ENCODE peak calls at places on chromosomes 6 and 20, in four cellular contexts. One of them, this sample, is unnamed.

GRCh38 chr6:26312096-26312463 is 52.9 kb upstream of the BTN3A2 start:
- DNase-seq in adrenal gland: no peak
- DNase-seq in cardiac fibroblast: no peak
- DNase-seq in H9: no peak
- DNase-seq in this sample: no peak

GRCh38 chr20:741620-742019 is 26.7 kb downstream of the SLC52A3 start:
- DNase-seq in cardiac fibroblast: no peak
- DNase-seq in H9: no peak
- DNase-seq in adrenal gland: no peak
- DNase-seq in this sample: no peak

GRCh38 chr6:144033816-144034540 is 25.9 kb upstream of the PLAGL1 start:
- DNase-seq in adrenal gland: no peak
- DNase-seq in cardiac fibroblast: peak
- DNase-seq in H9: no peak
- DNase-seq in this sample: no peak

GRCh38 chr6:157813757-157814455 is 9.1 kb upstream of the SNX9 start:
- DNase-seq in adrenal gland: peak
- DNase-seq in cardiac fibroblast: peak
- DNase-seq in H9: no peak
- DNase-seq in this sample: no peak

GRCh38 chr20:56247954-56248782 is at the start of gene MC3R:
- DNase-seq in adrenal gland: peak
- DNase-seq in H9: peak
- DNase-seq in cardiac fibroblast: peak
- DNase-seq in this sample: peak

GRCh38 chr6:35470663-35471120 is 2.5 kb downstream of the RPL10A start:
- DNase-seq in H9: no peak
- DNase-seq in adrenal gland: no peak
- DNase-seq in cardiac fibroblast: no peak
- DNase-seq in this sample: no peak

GRCh38 chr6:135867332-135867731 is 15.8 kb downstream of the PDE7B start:
- DNase-seq in cardiac fibroblast: no peak
- DNase-seq in H9: no peak
- DNase-seq in adrenal gland: no peak
- DNase-seq in this sample: no peak

GRCh38 chr6:36094786-36095496 is 35.4 kb upstream of the MAPK13 start:
- DNase-seq in cardiac fibroblast: peak
- DNase-seq in H9: peak
- DNase-seq in adrenal gland: peak
- DNase-seq in this sample: peak

GRCh38 chr20:4132956-4133355 is 117.6 kb upstream of the RNF24 start:
- DNase-seq in cardiac fibroblast: no peak
- DNase-seq in adrenal gland: no peak
- DNase-seq in H9: no peak
- DNase-seq in this sample: no peak

GRCh38 chr20:55375920-55376319 is 629.4 kb downstream of the CBLN4 start:
- DNase-seq in adrenal gland: no peak
- DNase-seq in H9: peak
- DNase-seq in cardiac fibroblast: no peak
- DNase-seq in this sample: no peak

GRCh38 chr6:101784094-101784493 is 390.6 kb downstream of the GRIK2 start:
- DNase-seq in adrenal gland: no peak
- DNase-seq in H9: no peak
- DNase-seq in cardiac fibroblast: no peak
- DNase-seq in this sample: no peak

DNA sequence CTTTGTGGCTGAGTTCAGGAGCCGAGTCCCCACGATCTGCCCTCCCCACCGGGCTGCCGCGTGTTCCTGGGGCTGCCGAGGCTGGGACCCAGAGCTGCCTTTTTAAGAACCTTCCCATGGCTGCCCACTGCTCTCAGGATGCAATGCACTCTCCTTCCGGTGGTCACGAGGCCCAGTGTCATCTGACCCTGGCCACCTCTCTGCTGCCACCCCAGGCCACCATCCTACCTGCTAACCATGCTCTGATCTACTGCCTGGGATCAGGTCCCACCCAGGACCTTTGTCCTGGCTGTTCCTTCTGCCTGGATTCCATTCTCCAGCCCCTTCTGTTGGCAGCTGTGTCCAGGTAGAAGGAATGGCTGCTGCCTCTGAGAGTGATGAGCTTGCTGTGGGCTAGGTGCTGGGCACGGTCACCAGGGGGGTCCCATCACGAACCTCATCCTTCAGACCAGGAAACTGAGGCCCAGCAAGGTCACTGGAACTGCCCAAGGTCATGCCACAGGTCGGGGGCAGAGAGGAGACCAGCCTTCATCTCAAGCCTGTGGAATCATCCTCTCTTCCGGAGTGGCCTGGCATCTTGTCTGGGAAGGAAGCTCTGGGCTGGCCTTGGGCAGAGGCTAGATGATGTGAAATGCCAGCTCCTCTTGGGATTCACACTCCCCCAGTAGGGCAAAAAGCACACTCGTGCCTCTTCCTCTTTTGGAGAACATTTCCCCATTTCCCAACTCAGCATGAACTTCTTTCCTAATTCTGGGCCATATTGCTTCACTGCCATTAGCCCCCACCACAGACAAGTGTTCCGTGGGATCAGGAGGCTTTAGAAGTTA is 20.5 kb downstream of the PCK1 start:
- DNase-seq in adrenal gland: no peak
- DNase-seq in cardiac fibroblast: no peak
- DNase-seq in H9: no peak
- DNase-seq in this sample: no peak
- TF ChIP-seq CTCF in adrenal gland: no peak
- TF ChIP-seq CTCF in cardiac fibroblast: no peak
- TF ChIP-seq CTCF in H9: no peak
- TF ChIP-seq CTCF in this sample: no peak

DNA sequence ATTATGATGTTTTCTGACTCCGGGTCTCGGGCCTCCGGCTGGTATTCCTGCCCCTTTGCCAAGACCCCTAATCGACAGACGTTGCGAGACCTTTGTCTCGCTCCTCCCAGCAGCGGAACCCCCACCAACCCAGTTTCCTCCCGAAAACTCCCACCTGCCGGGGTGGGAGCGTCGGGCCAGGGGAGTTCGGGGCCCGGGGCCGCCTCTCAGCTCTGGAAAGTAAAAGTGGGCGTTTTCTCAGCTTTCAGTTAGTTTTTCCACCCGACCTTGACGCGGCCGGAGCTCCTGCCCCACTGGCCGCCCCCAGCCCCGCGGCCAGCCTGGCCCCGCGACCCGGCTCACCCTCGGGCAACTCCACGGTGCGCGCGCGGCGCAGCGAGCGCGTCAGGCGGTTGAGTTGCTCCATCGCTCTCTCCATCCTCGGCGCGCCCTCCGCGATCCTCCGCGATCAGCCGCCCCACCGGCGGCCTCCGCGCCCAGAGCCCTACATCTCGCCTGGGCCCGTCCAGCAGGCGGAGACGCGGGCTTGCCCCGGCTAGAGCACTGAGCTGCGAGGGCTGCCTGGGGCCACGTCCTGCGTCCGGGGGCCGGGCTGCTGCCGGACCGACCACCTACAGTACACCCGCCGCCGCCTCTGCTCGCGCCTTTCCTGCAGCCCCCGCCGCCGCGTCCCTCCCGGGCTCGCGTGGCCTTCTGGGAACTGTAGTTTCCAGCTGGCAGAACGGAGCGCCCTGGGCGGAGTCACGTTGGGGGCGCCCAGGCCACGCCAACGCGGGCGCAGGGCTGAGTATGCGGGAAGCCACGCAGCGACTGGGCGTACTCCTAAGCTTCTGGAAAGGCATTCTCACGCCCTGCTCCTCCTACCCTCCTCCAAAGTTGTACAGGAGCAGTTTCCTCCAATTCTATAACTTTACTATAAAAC is at the start of gene HACE1:
- DNase-seq in cardiac fibroblast: peak
- DNase-seq in H9: peak
- DNase-seq in adrenal gland: peak
- DNase-seq in this sample: peak
- TF ChIP-seq CTCF in cardiac fibroblast: no peak
- TF ChIP-seq CTCF in H9: peak
- TF ChIP-seq CTCF in adrenal gland: no peak
- TF ChIP-seq CTCF in this sample: no peak

GRCh38 chr20:54209216-54209813 is 1.4 kb downstream of the PFDN4 start:
- DNase-seq in H9: no peak
- DNase-seq in cardiac fibroblast: no peak
- DNase-seq in adrenal gland: no peak
- DNase-seq in this sample: no peak
- TF ChIP-seq CTCF in H9: no peak
- TF ChIP-seq CTCF in cardiac fibroblast: no peak
- TF ChIP-seq CTCF in adrenal gland: no peak
- TF ChIP-seq CTCF in this sample: no peak

GRCh38 chr6:132734694-132735236 is 20.9 kb upstream of the VNN1 start:
- DNase-seq in H9: no peak
- DNase-seq in cardiac fibroblast: peak
- DNase-seq in adrenal gland: no peak
- DNase-seq in this sample: no peak
- TF ChIP-seq CTCF in H9: peak
- TF ChIP-seq CTCF in cardiac fibroblast: peak
- TF ChIP-seq CTCF in adrenal gland: no peak
- TF ChIP-seq CTCF in this sample: peak

DNA sequence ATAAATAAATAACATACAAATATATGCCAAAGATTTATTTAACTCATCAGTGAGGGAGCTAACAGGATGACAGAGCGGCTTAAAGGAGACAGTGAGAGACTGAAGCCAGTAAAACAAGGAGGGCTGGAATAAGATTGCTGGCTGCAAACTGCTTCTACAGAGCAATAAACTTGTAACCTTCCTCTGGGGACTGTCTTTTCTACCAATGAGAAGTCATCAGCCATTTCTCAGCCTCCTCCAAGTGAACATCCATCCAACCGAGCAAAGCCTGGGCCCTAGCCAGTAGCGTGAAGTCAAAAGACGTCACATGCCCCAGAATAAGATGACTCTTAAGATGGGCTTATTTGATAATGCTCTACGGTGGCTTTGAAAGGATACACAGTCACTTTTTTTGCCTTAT is 42.5 kb downstream of the CPXM1 start:
- DNase-seq in H9: no peak
- DNase-seq in adrenal gland: no peak
- DNase-seq in cardiac fibroblast: no peak
- DNase-seq in this sample: peak
- TF ChIP-seq CTCF in H9: no peak
- TF ChIP-seq CTCF in adrenal gland: no peak
- TF ChIP-seq CTCF in cardiac fibroblast: no peak
- TF ChIP-seq CTCF in this sample: no peak

GRCh38 chr6:31067881-31068737 is 44.3 kb downstream of the C6orf15 start:
- DNase-seq in cardiac fibroblast: no peak
- DNase-seq in adrenal gland: no peak
- DNase-seq in H9: no peak
- DNase-seq in this sample: no peak

GRCh38 chr6:31068738-31069340 is 43.5 kb downstream of the C6orf15 start:
- DNase-seq in H9: peak
- DNase-seq in adrenal gland: peak
- DNase-seq in cardiac fibroblast: peak
- DNase-seq in this sample: peak

GRCh38 chr6:31074406-31074805 is 38.0 kb downstream of the C6orf15 start:
- DNase-seq in adrenal gland: no peak
- DNase-seq in cardiac fibroblast: no peak
- DNase-seq in H9: no peak
- DNase-seq in this sample: no peak

GRCh38 chr6:31075528-31075927 is 36.8 kb downstream of the C6orf15 start:
- DNase-seq in H9: no peak
- DNase-seq in cardiac fibroblast: peak
- DNase-seq in adrenal gland: no peak
- DNase-seq in this sample: no peak

GRCh38 chr6:31070711-31071197 is 41.6 kb downstream of the C6orf15 start:
- DNase-seq in adrenal gland: no peak
- DNase-seq in H9: peak
- DNase-seq in cardiac fibroblast: peak
- DNase-seq in this sample: no peak
- TF ChIP-seq CTCF in adrenal gland: peak
- TF ChIP-seq CTCF in H9: peak
- TF ChIP-seq CTCF in cardiac fibroblast: peak
- TF ChIP-seq CTCF in this sample: peak

DNA sequence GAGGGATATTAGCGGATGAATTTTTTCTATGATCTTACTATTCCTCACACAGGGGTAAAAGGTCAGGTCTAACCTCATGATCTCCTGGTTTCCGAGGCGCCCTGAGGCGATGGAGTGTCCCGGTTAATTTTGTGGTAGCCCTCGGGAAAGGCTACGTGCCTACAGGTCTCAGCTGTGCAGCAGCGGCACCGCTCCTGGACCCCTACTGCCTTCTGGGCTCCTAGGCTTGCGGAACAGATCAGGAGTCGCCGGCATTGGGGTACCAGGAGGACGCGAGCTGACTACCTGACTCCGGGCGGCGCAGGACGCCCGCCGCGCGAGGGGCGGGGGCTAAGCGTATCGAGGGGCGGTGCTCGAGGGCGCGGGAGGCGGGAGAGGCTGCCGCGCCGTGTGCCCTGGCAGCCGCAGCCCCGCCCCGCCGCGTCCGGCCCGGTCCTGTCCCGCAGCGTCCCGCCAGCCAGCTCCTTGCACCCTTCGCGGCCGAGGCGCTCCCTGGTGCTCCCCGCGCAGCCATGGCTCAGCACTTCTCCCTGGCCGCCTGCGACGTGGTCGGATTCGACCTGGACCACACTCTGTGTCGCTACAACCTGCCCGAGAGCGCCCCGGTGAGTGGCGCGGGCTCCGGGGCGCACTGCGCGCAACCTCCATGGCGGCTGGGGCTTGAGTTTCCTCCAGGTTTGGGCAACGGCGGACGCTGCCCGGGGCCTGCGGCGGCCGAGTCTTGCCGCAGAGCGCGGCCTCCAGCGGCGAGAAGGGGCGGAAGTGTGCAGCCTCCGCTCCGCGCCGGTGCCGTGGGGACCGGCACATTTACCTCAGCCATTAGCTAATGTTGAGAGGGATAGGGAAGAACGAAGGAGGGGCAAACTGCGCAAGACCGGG is at the start of gene NT5DC1:
- DNase-seq in cardiac fibroblast: peak
- DNase-seq in adrenal gland: peak
- DNase-seq in H9: peak
- DNase-seq in this sample: peak
- TF ChIP-seq CTCF in cardiac fibroblast: peak
- TF ChIP-seq CTCF in adrenal gland: peak
- TF ChIP-seq CTCF in H9: peak
- TF ChIP-seq CTCF in this sample: peak